ENCODE peak calls at places on chromosome 18, in four cellular contexts. N is upper lobe of left lung; D is colonic mucosa; H is CD4-positive, CD25-positive, alpha-beta regulatory T cell. Y is an unnamed sample.

GRCh38 chr18:77118256-77119090 is 14.1 kb downstream of the MBP start:
- DNase-seq in H (no peak), N (no peak), D (peak), Y (no peak)

GRCh38 chr18:48868468-48869466 is 82.0 kb downstream of the SMAD7 start:
- DNase-seq in N (peak), H (peak), D (no peak), Y (peak)

GRCh38 chr18:1968801-1969498 is 602.4 kb downstream of the METTL4 start:
- DNase-seq in H (no peak), D (no peak), N (no peak), Y (no peak)

GRCh38 chr18:34943587-34943986 is 97.6 kb upstream of the MAPRE2 start:
- DNase-seq in N (no peak), H (no peak), D (no peak), Y (no peak)

GRCh38 chr18:8661754-8662573 is 43.4 kb upstream of the MTCL1 start:
- DNase-seq in N (no peak), H (no peak), D (peak), Y (peak)

GRCh38 chr18:45169610-45170009 is 445.7 kb upstream of the SLC14A2 start:
- DNase-seq in D (no peak), H (no peak), N (no peak), Y (no peak)

GRCh38 chr18:60319129-60319528 is 53.4 kb downstream of the MC4R start:
- DNase-seq in N (no peak), H (no peak), D (no peak), Y (no peak)

GRCh38 chr18:74316257-74317180 is 880 bp downstream of the C18orf63 start:
- DNase-seq in N (no peak), H (no peak), D (no peak), Y (no peak)

GRCh38 chr18:74139888-74140287 is 7.7 kb downstream of the FBXO15 start:
- DNase-seq in H (no peak), D (no peak), N (no peak), Y (no peak)

GRCh38 chr18:39805218-39805617 is 2149.8 kb upstream of the PIK3C3 start:
- DNase-seq in N (no peak), H (no peak), D (no peak), Y (no peak)

GRCh38 chr18:60662491-60662890 is 289.9 kb upstream of the MC4R start:
- DNase-seq in H (no peak), D (no peak), N (no peak), Y (no peak)

GRCh38 chr18:499351-500229 is 911 bp downstream of the COLEC12 start:
- DNase-seq in N (peak), D (no peak), H (no peak), Y (no peak)

GRCh38 chr18:64803471-64803870 is 654.6 kb upstream of the LINC00305 start:
- DNase-seq in D (no peak), N (no peak), H (no peak), Y (no peak)

GRCh38 chr18:21330122-21330701 is 88.2 kb downstream of the GREB1L start:
- DNase-seq in D (peak), N (no peak), H (no peak), Y (no peak)

GRCh38 chr18:46939998-46940571 is 22.7 kb downstream of the KATNAL2 start:
- DNase-seq in H (no peak), D (no peak), N (no peak), Y (no peak)

GRCh38 chr18:45066868-45067267 is 386.2 kb downstream of the SETBP1 start:
- DNase-seq in H (no peak), D (no peak), N (peak), Y (no peak)

GRCh38 chr18:50879302-50880107 is 587 bp downstream of the ME2 start:
- DNase-seq in D (peak), H (peak), N (peak), Y (peak)

GRCh38 chr18:10343778-10344177 is 110.7 kb upstream of the APCDD1 start:
- DNase-seq in D (no peak), N (no peak), H (no peak), Y (no peak)

DNA sequence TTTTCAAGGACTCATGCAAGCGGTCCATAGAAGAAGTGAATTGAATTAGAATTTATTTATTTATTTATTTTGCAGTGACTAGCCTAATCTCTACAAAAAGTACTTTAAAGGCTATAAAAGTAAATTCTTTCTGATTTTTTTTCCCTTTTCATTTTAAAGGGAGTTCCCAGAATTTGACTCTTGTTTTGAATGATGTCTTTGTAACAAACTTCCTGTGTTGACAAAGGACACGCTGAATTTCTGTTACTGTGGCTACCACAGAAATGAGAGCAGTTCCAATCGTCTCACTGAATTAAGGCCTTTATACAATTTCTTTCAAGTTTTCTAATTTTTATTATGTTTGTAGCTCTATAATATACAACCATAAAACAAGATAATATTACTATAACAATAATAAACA is 46.3 kb upstream of the LPIN2 start:
- DNase-seq in H (no peak), N (no peak), D (no peak), Y (no peak)
- H3K27ac ChIP-seq in H (peak), N (peak), D (peak), Y (peak)

DNA sequence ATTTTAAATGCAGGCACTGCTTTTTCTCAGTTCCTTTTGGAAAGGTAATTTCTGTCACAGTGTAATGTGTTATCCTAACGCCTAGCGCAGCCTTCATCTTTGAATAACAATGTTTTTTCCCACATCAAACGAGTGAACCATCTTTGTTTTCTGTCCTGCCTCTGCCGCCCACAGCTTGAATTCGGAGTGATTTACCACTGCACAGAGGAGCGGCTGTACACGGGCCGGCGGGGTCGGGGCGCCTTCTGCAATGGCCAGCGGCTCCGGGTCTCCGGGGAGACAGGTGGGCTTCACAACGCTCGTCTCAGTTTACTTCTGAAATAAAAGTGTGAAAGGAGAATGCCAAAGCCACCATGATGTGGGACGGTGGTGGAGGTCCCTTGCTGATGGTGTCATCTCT is 32.8 kb downstream of the IMPA2 start:
- DNase-seq in N (no peak), H (no peak), D (no peak), Y (no peak)
- H3K27ac ChIP-seq in N (no peak), H (no peak), D (peak), Y (peak)

GRCh38 chr18:13471495-13471845 is 252.9 kb downstream of the LDLRAD4 start:
- DNase-seq in D (no peak), N (no peak), H (no peak), Y (no peak)
- H3K27ac ChIP-seq in D (no peak), N (peak), H (no peak), Y (peak)

DNA sequence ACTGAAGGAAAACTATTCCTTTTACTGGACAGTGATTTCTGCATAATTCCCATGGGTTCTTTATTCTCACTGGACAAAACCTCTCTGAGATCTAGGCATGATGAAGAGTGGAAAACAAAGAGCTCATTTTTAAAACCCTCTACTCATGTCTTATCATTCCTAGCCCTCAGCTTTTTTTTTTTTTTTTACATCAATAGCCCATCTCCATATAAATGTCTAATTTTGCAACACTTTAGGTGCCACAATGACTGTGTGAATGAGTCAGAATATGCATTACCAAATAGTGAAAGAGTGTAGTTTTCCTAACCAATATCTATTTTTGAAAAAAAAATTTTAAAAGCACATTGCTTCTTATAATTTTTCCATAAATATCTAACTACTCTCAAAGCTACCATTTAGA is 74.8 kb downstream of the TCF4 start:
- DNase-seq in H (no peak), N (no peak), D (no peak), Y (no peak)
- H3K27ac ChIP-seq in H (no peak), N (no peak), D (no peak), Y (no peak)

DNA sequence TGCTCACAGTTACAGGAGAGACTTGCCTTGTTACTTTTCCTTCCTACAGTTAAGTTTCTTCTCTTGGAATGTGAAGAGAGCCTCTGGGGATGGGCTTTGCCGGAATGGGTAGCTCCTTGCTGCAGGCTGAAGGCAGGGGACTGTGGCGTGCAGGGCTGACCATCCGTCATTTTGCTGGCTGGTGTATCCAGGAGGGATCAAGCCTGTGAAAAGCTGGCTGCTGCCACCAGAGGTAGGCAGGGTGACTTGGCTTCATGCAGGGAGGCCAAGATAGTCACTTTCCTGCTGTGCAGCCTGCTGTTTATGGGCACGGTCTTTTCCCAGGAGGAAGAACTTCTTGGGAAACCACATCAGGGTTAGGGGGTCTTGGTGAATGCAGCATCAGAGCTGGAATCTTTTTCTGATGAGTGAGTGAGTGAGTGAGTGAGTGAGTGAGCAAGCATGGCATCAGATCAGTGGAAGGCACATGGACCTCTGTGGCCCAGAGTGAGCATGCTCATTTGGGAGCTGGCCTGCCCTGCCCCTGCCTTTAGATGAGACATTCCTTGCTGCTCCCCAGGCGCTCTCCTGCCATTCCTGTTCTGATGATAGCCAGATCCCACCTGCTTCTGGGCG is 33.0 kb downstream of the FHOD3 start:
- DNase-seq in H (no peak), N (no peak), D (no peak), Y (no peak)
- H3K27ac ChIP-seq in H (no peak), N (no peak), D (no peak), Y (no peak)

GRCh38 chr18:28041366-28041765 is 135.6 kb downstream of the CDH2 start:
- DNase-seq in H (no peak), N (no peak), D (no peak), Y (no peak)
- H3K27ac ChIP-seq in H (no peak), N (no peak), D (no peak), Y (no peak)

DNA sequence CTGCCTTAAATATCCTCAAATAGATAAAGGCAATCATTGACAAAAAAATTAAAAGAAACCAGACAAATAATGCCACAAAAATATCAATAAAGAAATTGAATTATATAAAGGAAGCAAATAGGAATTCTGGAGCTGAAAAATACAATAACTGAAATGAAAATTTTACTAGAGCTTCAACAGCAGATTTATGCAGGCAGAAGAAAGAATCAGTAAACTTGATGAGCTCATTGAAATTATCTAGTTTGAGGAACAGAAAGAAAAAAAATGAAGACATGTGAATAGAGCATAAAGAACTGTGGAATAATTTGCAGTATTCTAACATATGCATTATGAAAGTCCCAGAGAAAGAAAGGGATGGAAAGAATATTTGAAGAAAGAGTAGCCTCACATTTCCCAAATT is 41.9 kb upstream of the ZCCHC2 start:
- DNase-seq in H (no peak), D (no peak), N (no peak), Y (no peak)
- H3K27ac ChIP-seq in H (no peak), D (no peak), N (no peak), Y (no peak)